ENCODE peak calls at places on chromosomes 2 and 18, in nine cellular contexts. B, S, F, M, W, T, U, C and P are unnamed samples.

GRCh38 chr18:8948471-8949149 is 153.9 kb upstream of the NDUFV2 start:
- DNase-seq in B (peak; percentile 88), S (peak; percentile 97), F (no peak), M (no peak), W (peak; percentile 76), T (peak; percentile 86), U (no peak), C (no peak), P (no peak)

GRCh38 chr2:223797811-223798721 is 39.3 kb downstream of the AP1S3 start:
- DNase-seq in B (peak; percentile 56), S (peak; percentile 38), F (no peak), M (peak; percentile 83), W (peak; percentile 73), T (peak; percentile 40), U (peak; percentile 41), C (peak; percentile 23), P (peak; percentile 60)

GRCh38 chr18:14577971-14578370 is 34.6 kb upstream of the POTEC start:
- DNase-seq in B (peak; percentile 14), S (no peak), F (no peak), M (no peak), W (peak; percentile 39), T (no peak), U (no peak), C (no peak), P (no peak)

GRCh38 chr2:45195916-45196315 is 186.7 kb upstream of the SIX2 start:
- DNase-seq in B (no peak), S (no peak), F (no peak), M (no peak), W (no peak), T (no peak), U (no peak), C (no peak), P (no peak)

GRCh38 chr2:55014962-55015939 is 35.0 kb downstream of the RTN4 start:
- DNase-seq in B (peak; percentile 57), S (peak; percentile 73), F (peak; percentile 51), M (peak; percentile 65), W (peak; percentile 82), T (peak; percentile 56), U (peak; percentile 69), C (peak; percentile 84), P (peak; percentile 21)

GRCh38 chr2:230899786-230900185 is 25.3 kb downstream of the GPR55 start:
- DNase-seq in B (no peak), S (no peak), F (no peak), M (no peak), W (no peak), T (no peak), U (no peak), C (no peak), P (no peak)

GRCh38 chr18:505483-506122 is 5.1 kb upstream of the COLEC12 start:
- DNase-seq in B (no peak), S (no peak), F (no peak), M (peak; percentile 38), W (no peak), T (no peak), U (no peak), C (no peak), P (peak; percentile 77)

GRCh38 chr2:120220756-120221155 is 2.4 kb downstream of the TMEM185B start:
- DNase-seq in B (no peak), S (no peak), F (no peak), M (no peak), W (no peak), T (no peak), U (no peak), C (no peak), P (no peak)

GRCh38 chr2:180360283-180360618 is 353.2 kb upstream of the CWC22 start:
- DNase-seq in B (no peak), S (no peak), F (no peak), M (no peak), W (no peak), T (no peak), U (no peak), C (no peak), P (no peak)

GRCh38 chr2:180352620-180353019 is 345.5 kb upstream of the CWC22 start:
- DNase-seq in B (no peak), S (no peak), F (no peak), M (no peak), W (no peak), T (no peak), U (no peak), C (no peak), P (no peak)

GRCh38 chr2:180359522-180360282 is 352.6 kb upstream of the CWC22 start:
- DNase-seq in B (peak; percentile 90), S (no peak), F (no peak), M (peak; percentile 65), W (peak; percentile 93), T (peak; percentile 19), U (no peak), C (peak; percentile 45), P (no peak)

GRCh38 chr2:180356676-180357075 is 349.6 kb upstream of the CWC22 start:
- DNase-seq in B (no peak), S (no peak), F (no peak), M (no peak), W (no peak), T (no peak), U (no peak), C (no peak), P (no peak)

GRCh38 chr2:180358458-180358857 is 351.4 kb upstream of the CWC22 start:
- DNase-seq in B (no peak), S (no peak), F (no peak), M (no peak), W (no peak), T (no peak), U (no peak), C (no peak), P (no peak)
- TF ChIP-seq CTCF in B (no peak), S (peak; percentile 27), F (no peak), M (no peak), W (no peak), T (no peak), U (no peak), C (no peak), P (no peak)

DNA sequence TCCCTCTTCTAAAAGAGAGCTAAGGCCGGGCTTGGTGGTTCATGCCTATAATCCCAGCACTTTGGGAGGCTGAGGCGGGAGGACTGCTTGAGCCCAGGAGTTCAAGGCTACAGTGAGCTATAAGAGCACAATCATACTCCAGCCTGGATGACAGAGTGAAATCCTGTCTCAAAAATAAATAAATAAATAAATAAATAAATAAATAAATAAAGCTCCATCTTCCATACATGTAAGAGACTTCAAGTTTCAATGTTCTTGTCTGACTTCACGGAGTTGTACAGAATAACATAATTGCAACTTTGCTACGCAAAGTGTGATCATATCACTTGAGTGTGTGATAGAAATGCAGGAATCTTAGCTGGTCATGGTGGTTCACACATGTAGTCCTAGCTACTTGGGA is 123.5 kb upstream of the SP3 start:
- DNase-seq in B (no peak), S (no peak), F (no peak), M (no peak), W (no peak), T (no peak), U (no peak), C (no peak), P (no peak)
- TF ChIP-seq CTCF in B (no peak), S (no peak), F (no peak), M (no peak), W (no peak), T (no peak), U (no peak), C (no peak), P (no peak)

GRCh38 chr2:3376821-3377220 is 797 bp downstream of the EIPR1 start:
- DNase-seq in B (no peak), S (no peak), F (no peak), M (no peak), W (no peak), T (no peak), U (no peak), C (no peak), P (no peak)

GRCh38 chr2:3379339-3379646 is 201 bp upstream of the TRAPPC12 start:
- DNase-seq in B (no peak), S (no peak), F (no peak), M (no peak), W (no peak), T (no peak), U (no peak), C (no peak), P (no peak)

GRCh38 chr2:3377279-3377611 is 373 bp downstream of the EIPR1 start:
- DNase-seq in B (no peak), S (peak; percentile 40), F (no peak), M (peak; percentile 66), W (peak; percentile 41), T (peak; percentile 42), U (no peak), C (no peak), P (peak; percentile 72)

GRCh38 chr2:3377612-3378432 is at the start of gene EIPR1:
- DNase-seq in B (peak; percentile 98), S (peak; percentile 99), F (peak; percentile 99), M (peak; percentile 99), W (peak; percentile 99), T (peak; percentile 97), U (peak; percentile 97), C (peak; percentile 99), P (peak; percentile 96)

DNA sequence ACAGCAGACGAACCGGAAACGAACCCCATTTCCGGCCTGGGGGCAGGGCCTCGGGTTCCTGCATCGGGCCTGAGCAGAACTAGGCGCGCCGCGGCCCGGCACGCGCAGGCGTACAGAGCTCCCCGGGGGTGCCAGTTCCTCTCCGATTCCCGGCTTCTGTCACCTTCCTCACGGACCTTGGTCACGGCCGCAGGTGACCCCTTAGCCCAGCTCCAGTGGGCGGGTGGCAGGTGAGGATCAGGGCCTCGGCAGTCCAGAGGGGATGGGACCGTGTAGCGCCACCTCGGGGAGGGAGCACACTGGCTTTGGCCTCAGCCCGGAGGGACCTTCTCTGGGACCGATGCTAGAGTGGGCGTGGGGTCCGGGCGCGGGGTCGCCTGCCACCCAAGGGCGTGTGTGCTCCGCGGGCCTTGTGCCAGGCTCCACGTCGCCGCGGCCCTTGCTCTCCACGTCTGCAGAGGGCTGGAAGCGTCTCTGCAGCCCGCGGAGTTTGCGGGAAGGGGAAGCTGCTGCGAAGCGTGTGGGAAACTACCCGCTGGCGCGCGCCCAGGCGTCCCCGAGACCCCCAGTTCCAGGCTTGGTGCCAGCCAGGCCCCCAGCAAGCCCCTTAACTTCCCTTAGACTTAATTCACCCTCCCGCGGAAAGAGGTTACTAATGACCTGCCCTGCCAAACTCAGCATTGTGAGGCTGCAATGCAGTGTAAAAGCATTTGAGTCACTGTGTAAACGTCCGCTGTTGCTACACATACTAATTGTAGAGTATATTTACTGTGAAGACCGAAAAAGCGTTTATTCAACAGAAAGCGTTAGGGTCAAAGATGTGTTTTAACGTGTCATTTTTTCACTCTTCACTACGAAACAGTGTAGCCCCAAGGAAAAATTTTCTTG is at the start of gene TRAPPC12:
- DNase-seq in B (peak; percentile 85), S (peak; percentile 79), F (peak; percentile 94), M (peak; percentile 96), W (peak; percentile 93), T (peak; percentile 87), U (peak; percentile 83), C (peak; percentile 95), P (peak; percentile 92)
- TF ChIP-seq CTCF in B (peak; percentile 64), S (peak; percentile 67), F (no peak), M (peak; percentile 65), W (peak; percentile 35), T (peak; percentile 35), U (peak; percentile 35), C (peak; percentile 19), P (peak; percentile 34)

GRCh38 chr18:59451963-59452362 is 92.9 kb upstream of the LMAN1 start:
- DNase-seq in B (no peak), S (no peak), F (no peak), M (no peak), W (no peak), T (no peak), U (no peak), C (no peak), P (no peak)

GRCh38 chr18:59448546-59448945 is 89.5 kb upstream of the LMAN1 start:
- DNase-seq in B (peak; percentile 9), S (peak; percentile 30), F (no peak), M (no peak), W (no peak), T (no peak), U (no peak), C (no peak), P (no peak)

GRCh38 chr18:59451073-59451472 is 92.0 kb upstream of the LMAN1 start:
- DNase-seq in B (no peak), S (no peak), F (no peak), M (no peak), W (no peak), T (no peak), U (no peak), C (no peak), P (no peak)

GRCh38 chr18:59446012-59446411 is 86.9 kb upstream of the LMAN1 start:
- DNase-seq in B (peak; percentile 42), S (peak; percentile 5), F (no peak), M (no peak), W (peak; percentile 39), T (no peak), U (no peak), C (no peak), P (no peak)
- TF ChIP-seq CTCF in B (peak; percentile 17), S (no peak), F (no peak), M (no peak), W (no peak), T (no peak), U (no peak), C (no peak), P (no peak)